ENCODE peak calls at places on chromosomes 5 and 9, in four cellular contexts. D is hepatocyte, W is cardiac fibroblast, Q is tibial nerve. J is an unnamed sample.
A peak's percentile ranks its signal among the peaks of the same experiment; 100 is the strongest.

GRCh38 chr5:68047035-68047434 is 168.5 kb upstream of the PIK3R1 start:
- DNase-seq in D (no peak), W (peak; percentile 47), Q (no peak), J (no peak)

GRCh38 chr5:81393783-81394718 is at the start of gene ACOT12:
- DNase-seq in D (peak; percentile 35), W (peak; percentile 34), Q (no peak), J (no peak)

GRCh38 chr9:89219637-89220036 is 41.0 kb upstream of the SHC3 start:
- DNase-seq in D (no peak), W (no peak), Q (no peak), J (no peak)

GRCh38 chr9:124949387-124949786 is 8.5 kb upstream of the GOLGA1 start:
- DNase-seq in D (no peak), W (no peak), Q (no peak), J (no peak)

GRCh38 chr5:39503148-39503547 is 78.4 kb upstream of the DAB2 start:
- DNase-seq in D (no peak), W (peak; percentile 81), Q (no peak), J (no peak)

GRCh38 chr5:178895615-178896571 is at the start of gene ZFP2:
- DNase-seq in D (peak; percentile 82), W (peak; percentile 59), Q (no peak), J (peak; percentile 22)

GRCh38 chr5:454936-455335 is 12.0 kb downstream of the EXOC3 start:
- DNase-seq in D (no peak), W (no peak), Q (no peak), J (no peak)

GRCh38 chr9:133714606-133715294 is 23.4 kb downstream of the SARDH start:
- DNase-seq in D (peak; percentile 78), W (peak; percentile 97), Q (no peak), J (no peak)

GRCh38 chr5:7186818-7187217 is 209.1 kb upstream of the ADCY2 start:
- DNase-seq in D (no peak), W (no peak), Q (no peak), J (no peak)

GRCh38 chr9:120439147-120439546 is 140.8 kb downstream of the CDK5RAP2 start:
- DNase-seq in D (peak; percentile 28), W (peak; percentile 33), Q (no peak), J (no peak)

GRCh38 chr5:148751025-148751424 is 75.4 kb upstream of the ADRB2 start:
- DNase-seq in D (no peak), W (no peak), Q (no peak), J (no peak)

GRCh38 chr5:10863763-10864383 is 102.8 kb upstream of the DAP start:
- DNase-seq in D (peak; percentile 48), W (peak; percentile 24), Q (no peak), J (peak; percentile 4)

GRCh38 chr5:31854181-31854624 is 215.3 kb downstream of the PDZD2 start:
- DNase-seq in D (peak; percentile 31), W (peak; percentile 26), Q (no peak), J (no peak)

GRCh38 chr5:82327961-82328360 is 49.8 kb upstream of the RPS23 start:
- DNase-seq in D (no peak), W (no peak), Q (no peak), J (no peak)

GRCh38 chr5:180860273-180860886 is 696 bp downstream of the ZFP62 start:
- DNase-seq in D (peak; percentile 57), W (no peak), Q (no peak), J (peak; percentile 31)

GRCh38 chr5:67100301-67100700 is 96.3 kb downstream of the CD180 start:
- DNase-seq in D (no peak), W (no peak), Q (no peak), J (no peak)

GRCh38 chr5:157470616-157471015 is 10.6 kb downstream of the NIPAL4 start:
- DNase-seq in D (no peak), W (no peak), Q (no peak), J (no peak)

GRCh38 chr9:130106860-130107848 is 53.4 kb downstream of the GPR107 start:
- DNase-seq in D (peak; percentile 92), W (peak; percentile 89), Q (peak; percentile 91), J (peak; percentile 15)

GRCh38 chr5:107519900-107520354 is 150.8 kb downstream of the EFNA5 start:
- DNase-seq in D (peak; percentile 50), W (peak; percentile 21), Q (no peak), J (no peak)

GRCh38 chr5:174159327-174160247 is 114.1 kb downstream of the NSG2 start:
- DNase-seq in D (no peak), W (peak; percentile 11), Q (no peak), J (no peak)

GRCh38 chr5:136038635-136039034 is 9.8 kb downstream of the TGFBI start:
- DNase-seq in D (no peak), W (no peak), Q (no peak), J (no peak)

GRCh38 chr5:136040746-136041415 is 12.1 kb downstream of the TGFBI start:
- DNase-seq in D (no peak), W (no peak), Q (no peak), J (peak; percentile 76)

GRCh38 chr5:136036991-136037705 is 8.4 kb downstream of the TGFBI start:
- DNase-seq in D (no peak), W (peak; percentile 49), Q (no peak), J (no peak)

GRCh38 chr5:136036293-136036911 is 7.6 kb downstream of the TGFBI start:
- DNase-seq in D (no peak), W (no peak), Q (no peak), J (no peak)

GRCh38 chr5:136039202-136039601 is 10.4 kb downstream of the TGFBI start:
- DNase-seq in D (no peak), W (no peak), Q (no peak), J (no peak)
- TF ChIP-seq CTCF in D (no peak), W (peak; percentile 25), Q (no peak), J (no peak)

GRCh38 chr9:127779136-127779981 is 893 bp upstream of the SH2D3C start:
- DNase-seq in D (no peak), W (peak; percentile 45), Q (no peak), J (no peak)
- H3K4me3 ChIP-seq in D (no peak overlapping the region), W (no peak overlapping the region), Q (peak overlapping the region; percentile 33), J (no peak overlapping the region)

DNA sequence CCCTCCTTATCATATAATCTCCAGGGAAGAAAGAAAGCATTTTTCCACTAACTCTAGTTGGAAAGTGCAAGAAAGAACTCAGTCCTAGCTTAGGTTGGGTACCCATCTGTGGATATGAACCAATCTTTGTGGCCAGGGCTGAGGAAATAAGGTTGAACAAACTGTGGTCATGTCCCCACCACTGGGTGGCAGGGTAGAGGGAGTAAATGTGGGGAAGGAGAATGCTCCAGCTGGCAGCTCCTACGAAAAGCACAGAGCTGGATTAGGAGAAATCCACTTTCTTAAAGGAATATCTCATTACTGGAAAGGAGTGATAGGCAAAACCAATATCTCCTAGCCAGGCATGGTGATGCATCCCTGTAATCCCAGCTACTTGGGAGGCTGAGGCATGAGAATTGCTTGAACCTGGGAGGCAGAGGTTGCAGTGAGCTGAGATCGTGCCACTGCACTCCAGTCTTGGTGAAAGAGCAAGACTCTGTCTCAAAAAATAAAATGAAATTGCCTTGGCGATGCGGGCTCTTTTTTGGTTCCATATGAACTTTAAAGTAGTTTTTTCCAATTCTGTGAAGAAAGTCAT is 175.1 kb downstream of the CCDC192 start:
- DNase-seq in D (peak; percentile 59), W (peak; percentile 72), Q (no peak), J (no peak)
- TF ChIP-seq CTCF in D (peak; percentile 43), W (peak; percentile 71), Q (no peak), J (peak; percentile 73)

DNA sequence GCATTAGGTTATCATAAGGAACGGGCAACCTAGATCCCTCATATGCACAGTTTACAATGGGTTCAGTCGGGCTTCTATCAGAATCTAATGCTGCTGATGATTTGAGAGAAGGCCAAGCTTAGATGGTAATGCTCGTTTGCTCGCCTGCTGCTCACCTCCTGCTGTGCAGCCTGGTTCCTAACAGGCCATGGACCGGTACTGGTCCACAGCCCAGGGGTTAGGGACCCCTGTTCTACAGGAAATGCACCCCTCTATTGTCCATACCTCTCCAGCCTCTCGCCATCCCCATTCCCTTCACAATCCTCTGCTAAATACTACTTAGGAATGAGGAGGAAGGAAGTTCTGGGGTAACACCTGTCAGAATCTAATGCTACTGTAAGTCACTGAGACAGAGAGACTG is 75.1 kb downstream of the OXCT1 start:
- DNase-seq in D (no peak), W (no peak), Q (no peak), J (no peak)
- H3K4me3 ChIP-seq in D (no peak overlapping the region), W (no peak overlapping the region), Q (no peak overlapping the region), J (no peak overlapping the region)

GRCh38 chr9:27460225-27461023 is 63.7 kb upstream of the IFNK start:
- DNase-seq in D (no peak), W (peak; percentile 36), Q (no peak), J (no peak)
- TF ChIP-seq CTCF in D (no peak), W (no peak), Q (no peak), J (no peak)

GRCh38 chr9:121744687-121745395 is 93.4 kb downstream of the DAB2IP start:
- DNase-seq in D (no peak), W (no peak), Q (no peak), J (no peak)

GRCh38 chr9:121744002-121744686 is 92.7 kb downstream of the DAB2IP start:
- DNase-seq in D (peak; percentile 73), W (peak; percentile 51), Q (peak; percentile 52), J (peak; percentile 33)

GRCh38 chr9:121743441-121744001 is 92.1 kb downstream of the DAB2IP start:
- DNase-seq in D (peak; percentile 90), W (peak; percentile 88), Q (peak; percentile 78), J (peak; percentile 82)

GRCh38 chr9:121741198-121741918 is 89.9 kb downstream of the DAB2IP start:
- DNase-seq in D (no peak), W (no peak), Q (no peak), J (no peak)

DNA sequence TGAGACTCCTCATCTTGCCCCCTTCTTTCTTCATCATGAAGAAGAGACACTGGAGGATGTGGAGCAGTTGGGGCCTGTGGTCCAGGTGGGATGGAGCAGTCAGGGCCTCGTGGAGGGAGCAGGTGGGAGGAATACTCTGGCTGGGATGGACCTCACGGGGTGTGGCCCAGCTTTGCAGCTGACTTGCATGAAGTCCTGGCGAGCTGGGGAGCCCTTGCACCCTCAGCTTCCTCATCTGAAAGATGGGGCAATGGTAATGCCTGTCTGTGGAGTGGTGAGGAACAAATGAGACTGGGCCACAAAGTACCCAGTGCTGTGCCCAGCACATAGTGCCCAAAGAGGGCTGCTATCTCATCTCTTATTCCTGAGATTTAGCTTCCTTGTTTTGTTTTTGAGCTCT is 91.5 kb downstream of the DAB2IP start:
- DNase-seq in D (no peak), W (no peak), Q (no peak), J (no peak)
- H3K4me3 ChIP-seq in D (no peak overlapping the region), W (no peak overlapping the region), Q (peak overlapping the region; percentile 61), J (no peak overlapping the region)

DNA sequence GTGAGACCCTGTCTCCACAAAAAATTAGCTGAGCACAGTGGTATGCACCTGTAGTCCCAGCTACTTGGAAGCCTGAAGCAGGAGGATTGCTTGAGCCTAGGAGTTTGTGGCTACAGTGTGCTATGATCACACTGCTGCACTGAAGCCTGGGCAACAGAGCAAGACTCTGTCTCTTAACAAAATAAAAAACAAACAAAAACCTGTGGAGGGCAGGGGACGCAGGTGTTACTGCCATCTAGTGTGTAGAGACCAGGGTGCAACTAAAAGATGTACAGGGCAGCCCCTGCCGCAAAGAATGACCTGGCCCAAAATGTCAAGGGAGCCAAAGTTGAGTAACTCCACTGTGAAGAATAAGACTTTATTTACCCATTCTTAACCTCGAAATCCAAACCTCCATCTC is 27.1 kb downstream of the ASPN start:
- DNase-seq in D (no peak), W (no peak), Q (no peak), J (no peak)
- TF ChIP-seq CTCF in D (peak; percentile 24), W (peak; percentile 36), Q (no peak), J (peak; percentile 35)

J was measured in LNCaP clone FGC.